ENCODE peak calls at places on chromosomes 12 and 14, in six cellular contexts. One of them, this sample, is unnamed.

GRCh38 chr12:124998705-124999104 is 5.3 kb downstream of the BRI3BP start:
- DNase-seq in HepG2: no peak
- DNase-seq in HCT116: no peak
- DNase-seq in K562: no peak
- DNase-seq in SK-N-SH: no peak
- DNase-seq in GM12878: no peak
- DNase-seq in this sample: no peak

GRCh38 chr12:50542448-50542847 is 37.7 kb downstream of the DIP2B start:
- DNase-seq in HepG2: no peak
- DNase-seq in HCT116: peak; percentile 77
- DNase-seq in K562: no peak
- DNase-seq in SK-N-SH: no peak
- DNase-seq in GM12878: no peak
- DNase-seq in this sample: no peak

GRCh38 chr12:88639361-88639760 is 59.1 kb upstream of the KITLG start:
- DNase-seq in HepG2: no peak
- DNase-seq in HCT116: no peak
- DNase-seq in K562: no peak
- DNase-seq in SK-N-SH: no peak
- DNase-seq in GM12878: no peak
- DNase-seq in this sample: no peak

GRCh38 chr12:115984607-115985006 is 292.9 kb downstream of the MED13L start:
- DNase-seq in HepG2: no peak
- DNase-seq in HCT116: no peak
- DNase-seq in K562: no peak
- DNase-seq in SK-N-SH: peak; percentile 5
- DNase-seq in GM12878: no peak
- DNase-seq in this sample: no peak

GRCh38 chr12:103955811-103956514 is 9.7 kb upstream of the TDG start:
- DNase-seq in HepG2: no peak
- DNase-seq in HCT116: no peak
- DNase-seq in K562: no peak
- DNase-seq in SK-N-SH: peak; percentile 18
- DNase-seq in GM12878: no peak
- DNase-seq in this sample: peak; percentile 27

GRCh38 chr12:108102363-108102762 is 26.7 kb upstream of the WSCD2 start:
- DNase-seq in HepG2: no peak
- DNase-seq in HCT116: no peak
- DNase-seq in K562: no peak
- DNase-seq in SK-N-SH: no peak
- DNase-seq in GM12878: no peak
- DNase-seq in this sample: no peak

GRCh38 chr12:6631549-6631961 is 4.2 kb downstream of the LPAR5 start:
- DNase-seq in HepG2: no peak
- DNase-seq in HCT116: no peak
- DNase-seq in K562: no peak
- DNase-seq in SK-N-SH: no peak
- DNase-seq in GM12878: no peak
- DNase-seq in this sample: no peak

GRCh38 chr12:108784270-108784669 is 53.0 kb upstream of the CORO1C start:
- DNase-seq in HepG2: no peak
- DNase-seq in HCT116: no peak
- DNase-seq in K562: no peak
- DNase-seq in SK-N-SH: no peak
- DNase-seq in GM12878: no peak
- DNase-seq in this sample: no peak

GRCh38 chr14:103543721-103544626 is 15.0 kb downstream of the TRMT61A start:
- DNase-seq in HepG2: no peak
- DNase-seq in HCT116: no peak
- DNase-seq in K562: no peak
- DNase-seq in SK-N-SH: peak; percentile 35
- DNase-seq in GM12878: no peak
- DNase-seq in this sample: no peak

GRCh38 chr14:54600685-54601084 is 33.8 kb downstream of the SAMD4A start:
- DNase-seq in HepG2: no peak
- DNase-seq in HCT116: no peak
- DNase-seq in K562: no peak
- DNase-seq in SK-N-SH: no peak
- DNase-seq in GM12878: no peak
- DNase-seq in this sample: no peak
- TF ChIP-seq JUND in HepG2: no peak
- TF ChIP-seq JUND in HCT116: no peak
- TF ChIP-seq JUND in K562: no peak
- TF ChIP-seq JUND in SK-N-SH: no peak
- TF ChIP-seq JUND in GM12878: no peak
- TF ChIP-seq JUND in this sample: no peak

GRCh38 chr12:130339946-130340345 is 2.3 kb downstream of the PIWIL1 start:
- DNase-seq in HepG2: no peak
- DNase-seq in HCT116: no peak
- DNase-seq in K562: no peak
- DNase-seq in SK-N-SH: no peak
- DNase-seq in GM12878: no peak
- DNase-seq in this sample: no peak
- TF ChIP-seq JUND in HepG2: no peak
- TF ChIP-seq JUND in HCT116: no peak
- TF ChIP-seq JUND in K562: no peak
- TF ChIP-seq JUND in SK-N-SH: no peak
- TF ChIP-seq JUND in GM12878: no peak
- TF ChIP-seq JUND in this sample: no peak

GRCh38 chr14:104749111-104749649 is 3.8 kb upstream of the SIVA1 start:
- DNase-seq in HepG2: peak; percentile 88
- DNase-seq in HCT116: no peak
- DNase-seq in K562: no peak
- DNase-seq in SK-N-SH: no peak
- DNase-seq in GM12878: no peak
- DNase-seq in this sample: peak; percentile 74
- TF ChIP-seq JUND in HepG2: peak; percentile 79
- TF ChIP-seq JUND in HCT116: no peak
- TF ChIP-seq JUND in K562: no peak
- TF ChIP-seq JUND in SK-N-SH: no peak
- TF ChIP-seq JUND in GM12878: no peak
- TF ChIP-seq JUND in this sample: no peak

GRCh38 chr14:42569227-42569626 is 962.6 kb downstream of the LRFN5 start:
- DNase-seq in HepG2: no peak
- DNase-seq in HCT116: no peak
- DNase-seq in K562: no peak
- DNase-seq in SK-N-SH: no peak
- DNase-seq in GM12878: no peak
- DNase-seq in this sample: no peak

DNA sequence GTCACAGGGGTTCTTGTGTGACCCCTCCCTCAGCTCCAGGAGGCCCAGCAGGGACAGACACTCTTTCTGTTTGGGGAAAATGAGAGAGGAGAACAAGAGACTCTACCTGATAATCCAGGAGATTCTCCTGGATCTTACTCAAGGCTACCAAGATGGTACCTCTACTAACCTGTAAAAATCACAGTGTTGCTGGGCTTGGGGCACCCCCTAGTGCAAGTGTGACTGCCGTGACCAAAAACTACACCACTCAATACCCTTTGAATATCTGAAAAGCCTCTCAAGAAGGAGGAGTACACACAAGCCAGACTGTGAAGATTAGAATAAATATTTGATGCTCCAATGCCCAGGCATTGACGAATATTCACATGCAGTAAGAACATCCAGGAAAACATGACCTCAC is 965.3 kb downstream of the LRFN5 start:
- DNase-seq in HepG2: no peak
- DNase-seq in HCT116: no peak
- DNase-seq in K562: no peak
- DNase-seq in SK-N-SH: no peak
- DNase-seq in GM12878: no peak
- DNase-seq in this sample: no peak
- TF ChIP-seq JUND in HepG2: no peak
- TF ChIP-seq JUND in HCT116: no peak
- TF ChIP-seq JUND in K562: no peak
- TF ChIP-seq JUND in SK-N-SH: no peak
- TF ChIP-seq JUND in GM12878: no peak
- TF ChIP-seq JUND in this sample: no peak

GRCh38 chr12:114936148-114937099 is 252.4 kb upstream of the TBX3 start:
- DNase-seq in HepG2: no peak
- DNase-seq in HCT116: no peak
- DNase-seq in K562: no peak
- DNase-seq in SK-N-SH: no peak
- DNase-seq in GM12878: no peak
- DNase-seq in this sample: no peak

GRCh38 chr12:114943601-114944000 is 259.6 kb upstream of the TBX3 start:
- DNase-seq in HepG2: no peak
- DNase-seq in HCT116: no peak
- DNase-seq in K562: no peak
- DNase-seq in SK-N-SH: no peak
- DNase-seq in GM12878: no peak
- DNase-seq in this sample: no peak

GRCh38 chr12:114933428-114934160 is 249.6 kb upstream of the TBX3 start:
- DNase-seq in HepG2: peak; percentile 46
- DNase-seq in HCT116: peak; percentile 73
- DNase-seq in K562: no peak
- DNase-seq in SK-N-SH: peak; percentile 6
- DNase-seq in GM12878: no peak
- DNase-seq in this sample: no peak

GRCh38 chr12:114935658-114936057 is 251.7 kb upstream of the TBX3 start:
- DNase-seq in HepG2: no peak
- DNase-seq in HCT116: no peak
- DNase-seq in K562: no peak
- DNase-seq in SK-N-SH: no peak
- DNase-seq in GM12878: no peak
- DNase-seq in this sample: peak; percentile 54

DNA sequence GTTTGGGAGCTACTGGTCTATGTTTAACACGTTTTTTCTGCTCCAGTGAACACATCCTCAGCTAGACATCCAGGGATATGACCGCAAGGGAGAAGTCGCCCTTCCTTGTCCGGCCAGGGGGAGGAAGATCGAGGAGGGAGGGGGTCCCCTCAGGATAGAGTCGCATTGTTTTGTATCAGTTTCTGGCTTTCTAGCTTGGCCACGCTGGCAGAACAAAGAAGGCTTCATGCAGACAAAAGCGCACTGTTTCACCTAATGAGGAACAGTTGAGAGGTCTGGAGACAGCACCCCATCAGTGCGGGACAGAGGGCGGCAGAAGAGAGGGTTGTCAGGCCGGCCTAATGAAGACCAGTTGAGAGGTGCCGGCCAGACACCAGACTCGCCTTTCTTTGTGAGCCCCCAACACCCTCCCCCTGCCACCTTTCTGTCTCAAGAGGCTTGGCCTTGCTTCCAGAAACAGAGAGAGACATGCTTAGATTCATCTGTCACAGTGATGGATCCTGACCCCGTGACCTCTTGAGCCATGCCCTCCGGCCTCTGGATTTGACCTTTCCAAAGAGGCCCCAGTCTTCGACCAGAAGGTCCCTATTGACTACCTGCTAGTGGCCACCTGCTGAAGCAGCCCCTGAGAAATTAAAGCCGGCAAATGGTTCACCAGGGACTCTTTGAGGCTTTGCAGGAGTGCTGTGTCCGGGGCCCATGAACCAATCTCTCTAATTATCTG is 254.7 kb upstream of the TBX3 start:
- DNase-seq in HepG2: no peak
- DNase-seq in HCT116: no peak
- DNase-seq in K562: no peak
- DNase-seq in SK-N-SH: no peak
- DNase-seq in GM12878: no peak
- DNase-seq in this sample: no peak
- TF ChIP-seq JUND in HepG2: no peak
- TF ChIP-seq JUND in HCT116: no peak
- TF ChIP-seq JUND in K562: no peak
- TF ChIP-seq JUND in SK-N-SH: no peak
- TF ChIP-seq JUND in GM12878: no peak
- TF ChIP-seq JUND in this sample: no peak

GRCh38 chr14:59090572-59090971 is 97.9 kb upstream of the DAAM1 start:
- DNase-seq in HepG2: no peak
- DNase-seq in HCT116: no peak
- DNase-seq in K562: no peak
- DNase-seq in SK-N-SH: no peak
- DNase-seq in GM12878: no peak
- DNase-seq in this sample: no peak

GRCh38 chr14:59098377-59098776 is 90.1 kb upstream of the DAAM1 start:
- DNase-seq in HepG2: no peak
- DNase-seq in HCT116: no peak
- DNase-seq in K562: no peak
- DNase-seq in SK-N-SH: no peak
- DNase-seq in GM12878: no peak
- DNase-seq in this sample: no peak

GRCh38 chr14:59097681-59098080 is 90.8 kb upstream of the DAAM1 start:
- DNase-seq in HepG2: no peak
- DNase-seq in HCT116: no peak
- DNase-seq in K562: no peak
- DNase-seq in SK-N-SH: no peak
- DNase-seq in GM12878: no peak
- DNase-seq in this sample: no peak

DNA sequence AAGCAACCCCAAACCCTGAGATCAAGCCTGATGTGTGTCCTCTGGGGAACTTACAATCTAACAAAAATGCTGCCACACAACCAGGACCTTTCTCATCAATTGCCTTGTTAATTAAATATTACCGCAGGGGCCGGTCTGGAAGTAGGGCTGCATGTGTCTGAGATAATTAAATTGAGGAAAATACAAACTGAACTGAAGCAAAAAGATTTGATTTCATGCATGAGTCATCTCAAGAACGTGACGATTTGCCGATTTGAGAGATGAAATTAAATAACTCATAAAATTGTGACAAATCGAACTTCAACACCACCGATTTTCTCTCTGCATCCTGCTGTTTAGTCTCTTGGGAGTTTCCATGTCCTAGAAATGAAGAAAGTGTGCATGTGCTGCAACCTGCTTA is 94.6 kb upstream of the DAAM1 start:
- DNase-seq in HepG2: no peak
- DNase-seq in HCT116: no peak
- DNase-seq in K562: no peak
- DNase-seq in SK-N-SH: peak; percentile 32
- DNase-seq in GM12878: no peak
- DNase-seq in this sample: no peak
- TF ChIP-seq JUND in HepG2: no peak
- TF ChIP-seq JUND in HCT116: no peak
- TF ChIP-seq JUND in K562: no peak
- TF ChIP-seq JUND in SK-N-SH: no peak
- TF ChIP-seq JUND in GM12878: no peak
- TF ChIP-seq JUND in this sample: no peak

GRCh38 chr14:39717000-39717399 is 284.8 kb upstream of the FBXO33 start:
- DNase-seq in HepG2: no peak
- DNase-seq in HCT116: no peak
- DNase-seq in K562: no peak
- DNase-seq in SK-N-SH: no peak
- DNase-seq in GM12878: no peak
- DNase-seq in this sample: no peak

GRCh38 chr14:39726563-39726962 is 294.3 kb upstream of the FBXO33 start:
- DNase-seq in HepG2: no peak
- DNase-seq in HCT116: no peak
- DNase-seq in K562: no peak
- DNase-seq in SK-N-SH: no peak
- DNase-seq in GM12878: no peak
- DNase-seq in this sample: no peak

GRCh38 chr14:39722547-39723273 is 290.5 kb upstream of the FBXO33 start:
- DNase-seq in HepG2: no peak
- DNase-seq in HCT116: no peak
- DNase-seq in K562: no peak
- DNase-seq in SK-N-SH: no peak
- DNase-seq in GM12878: no peak
- DNase-seq in this sample: no peak
- TF ChIP-seq JUND in HepG2: no peak
- TF ChIP-seq JUND in HCT116: no peak
- TF ChIP-seq JUND in K562: no peak
- TF ChIP-seq JUND in SK-N-SH: no peak
- TF ChIP-seq JUND in GM12878: no peak
- TF ChIP-seq JUND in this sample: no peak

GRCh38 chr14:81818271-81818670 is 284.6 kb upstream of the SEL1L start:
- DNase-seq in HepG2: no peak
- DNase-seq in HCT116: no peak
- DNase-seq in K562: no peak
- DNase-seq in SK-N-SH: no peak
- DNase-seq in GM12878: no peak
- DNase-seq in this sample: no peak
- TF ChIP-seq JUND in HepG2: no peak
- TF ChIP-seq JUND in HCT116: no peak
- TF ChIP-seq JUND in K562: no peak
- TF ChIP-seq JUND in SK-N-SH: no peak
- TF ChIP-seq JUND in GM12878: no peak
- TF ChIP-seq JUND in this sample: no peak